ENCODE peak calls at places on chromosomes 2 and 18, in nine cellular contexts. C is foreskin fibroblast; O is GM12865; Q is MCF 10A; V is WTC11; G is CD8-positive, alpha-beta T cell; L is D721Med; S is NB4; Y is kidney epithelial cell. X is an unnamed sample.

GRCh38 chr2:226792155-226792871 is 7.3 kb downstream of the IRS1 start:
- DNase-seq in C (peak; percentile 40), O (no peak), Q (peak; percentile 42), V (no peak), G (peak; percentile 11), L (no peak), S (peak; percentile 28), Y (no peak), X (no peak)

GRCh38 chr18:57794951-57795728 is 8.0 kb downstream of the ATP8B1 start:
- DNase-seq in C (no peak), O (no peak), Q (no peak), V (no peak), G (no peak), L (no peak), S (no peak), Y (no peak), X (no peak)

GRCh38 chr2:127637236-127637630 is 8.7 kb upstream of the GPR17 start:
- DNase-seq in C (no peak), O (no peak), Q (no peak), V (no peak), G (no peak), L (no peak), S (no peak), Y (no peak), X (no peak)

GRCh38 chr2:236001854-236002253 is 166.3 kb downstream of the GBX2 start:
- DNase-seq in C (peak; percentile 18), O (no peak), Q (no peak), V (no peak), G (no peak), L (no peak), S (no peak), Y (no peak), X (no peak)

GRCh38 chr2:56465491-56465890 is 281.7 kb downstream of the CCDC85A start:
- DNase-seq in C (no peak), O (no peak), Q (no peak), V (no peak), G (no peak), L (no peak), S (no peak), Y (no peak), X (no peak)

GRCh38 chr2:239477606-239478005 is 76.8 kb upstream of the HDAC4 start:
- DNase-seq in C (no peak), O (no peak), Q (no peak), V (no peak), G (no peak), L (no peak), S (no peak), Y (no peak), X (no peak)

GRCh38 chr2:59604143-59604542 is 949.3 kb downstream of the BCL11A start:
- DNase-seq in C (no peak), O (no peak), Q (no peak), V (no peak), G (no peak), L (no peak), S (no peak), Y (no peak), X (no peak)

GRCh38 chr2:206250041-206250897 is 24.2 kb upstream of the ZDBF2 start:
- DNase-seq in C (peak; percentile 56), O (peak; percentile 58), Q (no peak), V (peak; percentile 67), G (no peak), L (no peak), S (no peak), Y (no peak), X (no peak)

GRCh38 chr18:48787523-48788151 is 163.1 kb downstream of the SMAD7 start:
- DNase-seq in C (peak; percentile 30), O (no peak), Q (no peak), V (no peak), G (no peak), L (no peak), S (no peak), Y (peak; percentile 16), X (no peak)

GRCh38 chr2:939936-940620 is 10.6 kb upstream of the SNTG2 start:
- DNase-seq in C (peak; percentile 90), O (no peak), Q (no peak), V (no peak), G (no peak), L (no peak), S (no peak), Y (peak; percentile 25), X (no peak)

GRCh38 chr2:82109418-82109817 is 1804.9 kb upstream of the LRRTM1 start:
- DNase-seq in C (no peak), O (no peak), Q (no peak), V (no peak), G (no peak), L (no peak), S (no peak), Y (no peak), X (no peak)

GRCh38 chr18:74248189-74248975 is 43.4 kb downstream of the CYB5A start:
- DNase-seq in C (no peak), O (peak; percentile 60), Q (no peak), V (no peak), G (no peak), L (no peak), S (no peak), Y (no peak), X (no peak)

GRCh38 chr2:239678666-239679296 is 278.0 kb upstream of the HDAC4 start:
- DNase-seq in C (no peak), O (no peak), Q (no peak), V (no peak), G (no peak), L (no peak), S (no peak), Y (no peak), X (no peak)

GRCh38 chr18:44725300-44726096 is 44.8 kb downstream of the SETBP1 start:
- DNase-seq in C (peak; percentile 73), O (peak; percentile 77), Q (peak; percentile 68), V (no peak), G (peak; percentile 64), L (no peak), S (peak; percentile 44), Y (no peak), X (no peak)

GRCh38 chr2:218230882-218231281 is 13.9 kb downstream of the ARPC2 start:
- DNase-seq in C (peak; percentile 42), O (peak; percentile 56), Q (peak; percentile 39), V (no peak), G (peak; percentile 37), L (no peak), S (peak; percentile 61), Y (peak; percentile 69), X (no peak)

GRCh38 chr18:24039666-24040065 is 25.1 kb downstream of the TTC39C start:
- DNase-seq in C (no peak), O (no peak), Q (no peak), V (no peak), G (no peak), L (no peak), S (peak; percentile 72), Y (no peak), X (no peak)

GRCh38 chr18:59910967-59911366 is 11.2 kb downstream of the PMAIP1 start:
- DNase-seq in C (peak; percentile 70), O (no peak), Q (no peak), V (no peak), G (no peak), L (no peak), S (peak; percentile 32), Y (no peak), X (no peak)

GRCh38 chr2:164706522-164706921 is 85.2 kb upstream of the GRB14 start:
- DNase-seq in C (peak; percentile 80), O (no peak), Q (peak; percentile 18), V (no peak), G (no peak), L (no peak), S (no peak), Y (peak; percentile 70), X (no peak)

GRCh38 chr2:137842430-137842829 is 121.8 kb upstream of the HNMT start:
- DNase-seq in C (no peak), O (no peak), Q (no peak), V (no peak), G (no peak), L (no peak), S (no peak), Y (no peak), X (no peak)
- TF ChIP-seq CTCF in C (no peak), O (no peak), Q (no peak), V (no peak), G (no peak), L (no peak), S (no peak), Y (no peak), X (no peak)

GRCh38 chr2:158970522-158970855 is 2.0 kb downstream of the TANC1 start:
- DNase-seq in C (no peak), O (no peak), Q (no peak), V (no peak), G (no peak), L (no peak), S (no peak), Y (no peak), X (no peak)
- TF ChIP-seq CTCF in C (no peak), O (no peak), Q (no peak), V (no peak), G (no peak), L (no peak), S (no peak), Y (no peak), X (no peak)

GRCh38 chr18:2050702-2051201 is 520.6 kb downstream of the METTL4 start:
- DNase-seq in C (no peak), O (no peak), Q (peak; percentile 63), V (no peak), G (no peak), L (no peak), S (peak; percentile 22), Y (peak; percentile 63), X (no peak)
- TF ChIP-seq CTCF in C (no peak), O (no peak), Q (no peak), V (no peak), G (no peak), L (no peak), S (no peak), Y (no peak), X (no peak)

GRCh38 chr2:195490304-195490703 is 166.7 kb upstream of the SLC39A10 start:
- DNase-seq in C (no peak), O (no peak), Q (no peak), V (no peak), G (no peak), L (no peak), S (peak; percentile 54), Y (no peak), X (no peak)

GRCh38 chr2:195486520-195486919 is 170.5 kb upstream of the SLC39A10 start:
- DNase-seq in C (no peak), O (no peak), Q (no peak), V (no peak), G (no peak), L (no peak), S (peak; percentile 33), Y (no peak), X (no peak)

GRCh38 chr2:195486987-195487644 is 169.9 kb upstream of the SLC39A10 start:
- DNase-seq in C (peak; percentile 81), O (peak; percentile 42), Q (peak; percentile 73), V (no peak), G (no peak), L (no peak), S (peak; percentile 98), Y (peak; percentile 34), X (no peak)

GRCh38 chr2:195489101-195489500 is 167.9 kb upstream of the SLC39A10 start:
- DNase-seq in C (peak; percentile 71), O (no peak), Q (no peak), V (no peak), G (no peak), L (no peak), S (no peak), Y (no peak), X (no peak)

DNA sequence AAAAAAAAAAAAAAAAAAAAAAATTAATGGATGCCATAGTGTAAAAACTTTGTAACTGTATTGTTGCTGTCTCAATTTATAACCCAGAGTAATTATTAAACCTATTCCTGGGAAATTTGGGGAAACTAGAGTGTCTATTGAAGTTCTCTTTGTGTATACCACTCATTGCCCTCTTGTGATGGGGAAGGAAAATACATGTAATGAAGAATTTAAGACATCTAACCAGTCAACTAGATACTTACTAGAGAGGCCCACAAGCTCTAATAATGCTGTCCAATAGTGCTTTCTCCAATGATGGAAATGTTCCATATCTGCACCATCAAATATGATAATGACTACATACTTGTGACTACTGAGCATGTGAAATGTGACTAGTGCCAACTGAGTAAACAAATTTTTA is 168.5 kb upstream of the SLC39A10 start:
- DNase-seq in C (peak; percentile 23), O (no peak), Q (no peak), V (no peak), G (no peak), L (no peak), S (peak; percentile 65), Y (no peak), X (no peak)
- TF ChIP-seq CTCF in C (no peak), O (no peak), Q (no peak), V (no peak), G (no peak), L (no peak), S (no peak), Y (no peak), X (no peak)

X was measured in nephron progenitor cell.